ENCODE peak calls at places on chromosome 10, in ten cellular contexts. L is neural crest cell; I is GM23248; X is stimulated activated CD4-positive, alpha-beta T cell treated with anti-CD3 and anti-CD28 coated beads, Interleukin-2, amount 100 ng/mL, for 24 hours; S is activated CD4-positive, alpha-beta memory T cell treated with anti-CD3 and anti-CD28 coated beads for 36 hours; H is midbrain; Q is Kasumi-1; D is stimulated activated CD8-positive, alpha-beta memory T cell treated with anti-CD3 and anti-CD28 coated beads, Interleukin-15, amount 100 ng/mL, for 1 hour; N is stimulated activated naive B cell treated with anti-CD40 and anti-IgM and Interleukin-4, amounts not matched to agents 10 μg/mL and 1 μg/mL and 100 μg/mL, for 72 hours; Y is NCI-H1092. T is an unnamed sample.

GRCh38 chr10:94046152-94046551 is 52.4 kb downstream of the PLCE1 start:
- DNase-seq in L (no peak), I (no peak), X (no peak), S (no peak), H (no peak), Q (no peak), D (no peak), N (no peak), Y (no peak), T (no peak)

GRCh38 chr10:72802291-72803118 is 91.0 kb upstream of the OIT3 start:
- DNase-seq in L (no peak), I (peak), X (no peak), S (no peak), H (no peak), Q (no peak), D (no peak), N (no peak), Y (no peak), T (peak)

GRCh38 chr10:99080275-99080816 is 155.3 kb downstream of the HPSE2 start:
- DNase-seq in L (no peak), I (no peak), X (no peak), S (no peak), H (no peak), Q (no peak), D (no peak), N (no peak), Y (no peak), T (no peak)

GRCh38 chr10:20085115-20085514 is 268.9 kb downstream of the PLXDC2 start:
- DNase-seq in L (no peak), I (no peak), X (no peak), S (no peak), H (no peak), Q (no peak), D (no peak), N (no peak), Y (no peak), T (no peak)

GRCh38 chr10:79182763-79183467 is 114.1 kb downstream of the ZMIZ1 start:
- DNase-seq in L (no peak), I (peak), X (no peak), S (no peak), H (no peak), Q (no peak), D (no peak), N (no peak), Y (no peak), T (peak)

GRCh38 chr10:123842692-123843385 is 48.8 kb downstream of the CPXM2 start:
- DNase-seq in L (no peak), I (no peak), X (no peak), S (no peak), H (no peak), Q (no peak), D (no peak), N (no peak), Y (no peak), T (no peak)

GRCh38 chr10:55627526-55628170 is 733.4 kb downstream of the ZWINT start:
- DNase-seq in L (peak), I (no peak), X (no peak), S (no peak), H (no peak), Q (no peak), D (no peak), N (no peak), Y (no peak), T (no peak)

GRCh38 chr10:24762966-24763623 is 39.4 kb upstream of the ARHGAP21 start:
- DNase-seq in L (no peak), I (peak), X (no peak), S (no peak), H (no peak), Q (no peak), D (no peak), N (no peak), Y (no peak), T (peak)

GRCh38 chr10:49231421-49231820 is 43.2 kb upstream of the TMEM273 start:
- DNase-seq in L (no peak), I (no peak), X (no peak), S (no peak), H (no peak), Q (no peak), D (no peak), N (no peak), Y (no peak), T (no peak)

GRCh38 chr10:97422921-97423420 is 3.0 kb upstream of the PGAM1 start:
- DNase-seq in L (no peak), I (peak), X (peak), S (peak), H (no peak), Q (no peak), D (no peak), N (peak), Y (no peak), T (peak)

GRCh38 chr10:57294698-57295097 is 933.6 kb upstream of the ZWINT start:
- DNase-seq in L (no peak), I (no peak), X (no peak), S (no peak), H (no peak), Q (no peak), D (no peak), N (no peak), Y (no peak), T (no peak)

GRCh38 chr10:15661574-15661973 is 58.1 kb downstream of the ITGA8 start:
- DNase-seq in L (no peak), I (peak), X (no peak), S (no peak), H (no peak), Q (no peak), D (no peak), N (no peak), Y (no peak), T (no peak)

GRCh38 chr10:125707852-125708468 is 11.5 kb upstream of the EDRF1 start:
- DNase-seq in L (no peak), I (peak), X (no peak), S (no peak), H (no peak), Q (no peak), D (no peak), N (no peak), Y (no peak), T (peak)

GRCh38 chr10:91901784-91902677 is 7.3 kb downstream of the FGFBP3 start:
- DNase-seq in L (no peak), I (peak), X (peak), S (peak), H (no peak), Q (peak), D (no peak), N (no peak), Y (no peak), T (peak)

GRCh38 chr10:99346247-99346646 is 17.1 kb downstream of the CNNM1 start:
- DNase-seq in L (no peak), I (peak), X (no peak), S (no peak), H (no peak), Q (no peak), D (no peak), N (no peak), Y (no peak), T (peak)

GRCh38 chr10:69902835-69903535 is 101.3 kb downstream of the COL13A1 start:
- DNase-seq in L (no peak), I (no peak), X (no peak), S (no peak), H (no peak), Q (no peak), D (no peak), N (no peak), Y (no peak), T (no peak)

GRCh38 chr10:11162828-11163599 is 145.3 kb downstream of the CELF2 start:
- DNase-seq in L (no peak), I (no peak), X (peak), S (peak), H (peak), Q (peak), D (peak), N (peak), Y (no peak), T (no peak)

GRCh38 chr10:110514848-110515247 is 17.1 kb downstream of the DUSP5 start:
- DNase-seq in L (no peak), I (no peak), X (no peak), S (peak), H (no peak), Q (no peak), D (no peak), N (no peak), Y (no peak), T (no peak)

GRCh38 chr10:96688789-96689188 is 31.5 kb downstream of the PIK3AP1 start:
- DNase-seq in L (no peak), I (no peak), X (no peak), S (no peak), H (no peak), Q (no peak), D (no peak), N (no peak), Y (no peak), T (no peak)

GRCh38 chr10:3887885-3888476 is 103.0 kb upstream of the KLF6 start:
- DNase-seq in L (no peak), I (peak), X (peak), S (peak), H (no peak), Q (peak), D (no peak), N (peak), Y (no peak), T (peak)

GRCh38 chr10:100909506-100910260 is 3.1 kb upstream of the SLF2 start:
- DNase-seq in L (no peak), I (no peak), X (no peak), S (no peak), H (no peak), Q (peak), D (no peak), N (no peak), Y (no peak), T (no peak)

GRCh38 chr10:130017631-130018022 is 53.6 kb upstream of the EBF3 start:
- DNase-seq in L (no peak), I (no peak), X (no peak), S (no peak), H (no peak), Q (no peak), D (no peak), N (no peak), Y (no peak), T (no peak)

GRCh38 chr10:6473430-6473829 is 106.6 kb downstream of the PRKCQ start:
- DNase-seq in L (no peak), I (no peak), X (peak), S (peak), H (no peak), Q (peak), D (no peak), N (no peak), Y (no peak), T (no peak)

GRCh38 chr10:113062977-113063967 is 113.2 kb downstream of the TCF7L2 start:
- DNase-seq in L (no peak), I (peak), X (no peak), S (no peak), H (no peak), Q (no peak), D (no peak), N (no peak), Y (no peak), T (no peak)

GRCh38 chr10:22630229-22631174 is 83.9 kb downstream of the PIP4K2A start:
- DNase-seq in L (no peak), I (peak), X (no peak), S (peak), H (no peak), Q (no peak), D (no peak), N (peak), Y (no peak), T (peak)

GRCh38 chr10:118596426-118597124 is 1.1 kb upstream of the PRLHR start:
- DNase-seq in L (no peak), I (no peak), X (no peak), S (no peak), H (peak), Q (no peak), D (no peak), N (no peak), Y (no peak), T (no peak)

GRCh38 chr10:43424431-43424830 is 12.5 kb upstream of the ZNF487 start:
- DNase-seq in L (no peak), I (no peak), X (no peak), S (no peak), H (no peak), Q (no peak), D (no peak), N (no peak), Y (no peak), T (no peak)

GRCh38 chr10:4802711-4803487 is 23.1 kb upstream of the AKR1E2 start:
- DNase-seq in L (no peak), I (no peak), X (no peak), S (no peak), H (no peak), Q (no peak), D (no peak), N (no peak), Y (no peak), T (no peak)

GRCh38 chr10:59830601-59831259 is 75.6 kb downstream of the CCDC6 start:
- DNase-seq in L (peak), I (peak), X (peak), S (peak), H (peak), Q (peak), D (no peak), N (no peak), Y (peak), T (peak)

GRCh38 chr10:125057158-125058001 is 103.0 kb downstream of the CTBP2 start:
- DNase-seq in L (peak), I (peak), X (no peak), S (no peak), H (peak), Q (peak), D (no peak), N (no peak), Y (no peak), T (peak)

GRCh38 chr10:120459185-120459584 is 2.2 kb downstream of the PLPP4 start:
- DNase-seq in L (no peak), I (no peak), X (no peak), S (no peak), H (peak), Q (no peak), D (no peak), N (no peak), Y (no peak), T (no peak)

GRCh38 chr10:97427571-97428179 is 1.7 kb downstream of the PGAM1 start:
- DNase-seq in L (no peak), I (peak), X (no peak), S (peak), H (no peak), Q (no peak), D (no peak), N (no peak), Y (no peak), T (peak)

GRCh38 chr10:47164126-47164799 is 135.7 kb upstream of the GDF10 start:
- DNase-seq in L (no peak), I (peak), X (no peak), S (no peak), H (no peak), Q (no peak), D (no peak), N (no peak), Y (no peak), T (peak)

GRCh38 chr10:88991161-88991899 is 732 bp downstream of the FAS start:
- DNase-seq in L (no peak), I (peak), X (peak), S (peak), H (peak), Q (peak), D (no peak), N (peak), Y (no peak), T (peak)